ENCODE peak calls at places on chromosomes 11 and 22, in five cellular contexts. C is transverse colon, P is adrenal gland, X is GM12891, R is prostate gland. Y is an unnamed sample.

GRCh38 chr11:36191941-36192340 is 97.3 kb downstream of the COMMD9 start:
- DNase-seq in P (no peak), X (no peak), C (no peak), R (no peak), Y (no peak)

GRCh38 chr11:118194835-118195627 is 18.6 kb upstream of the SCN2B start:
- DNase-seq in R (peak), C (peak), X (no peak), P (peak), Y (peak)

GRCh38 chr11:96314326-96315050 is 28.5 kb downstream of the MAML2 start:
- DNase-seq in C (peak), P (peak), X (no peak), R (no peak), Y (no peak)

GRCh38 chr11:44609028-44609782 is 43.7 kb downstream of the CD82 start:
- DNase-seq in X (no peak), R (no peak), C (peak), P (no peak), Y (no peak)

GRCh38 chr11:103529217-103529684 is 420.0 kb downstream of the DYNC2H1 start:
- DNase-seq in R (no peak), P (peak), X (no peak), C (no peak), Y (peak)

GRCh38 chr11:73170140-73170539 is 28.0 kb upstream of the FCHSD2 start:
- DNase-seq in X (no peak), P (no peak), R (no peak), C (no peak), Y (no peak)

GRCh38 chr11:89405629-89406028 is 85.5 kb downstream of the NOX4 start:
- DNase-seq in R (no peak), X (no peak), C (no peak), P (no peak), Y (no peak)

GRCh38 chr22:36383110-36383581 is 4.6 kb downstream of the MYH9 start:
- DNase-seq in X (peak), C (peak), R (no peak), P (peak), Y (no peak)

GRCh38 chr11:45704133-45704532 is 38.7 kb upstream of the CHST1 start:
- DNase-seq in R (no peak), P (no peak), X (no peak), C (no peak), Y (no peak)

GRCh38 chr22:17980638-17981051 is 43.7 kb downstream of the MICAL3 start:
- DNase-seq in X (peak), R (peak), P (peak), C (peak), Y (no peak)

GRCh38 chr11:2314525-2315394 is 12.9 kb downstream of the TSPAN32 start:
- DNase-seq in C (peak), R (peak), P (peak), X (no peak), Y (peak)

GRCh38 chr11:86291466-86292262 is 10.4 kb upstream of the HIKESHI start:
- DNase-seq in P (peak), X (peak), C (peak), R (peak), Y (peak)

GRCh38 chr11:59753650-59754493 is 1.3 kb upstream of the STX3 start:
- DNase-seq in R (peak), P (peak), C (peak), X (peak), Y (peak)

GRCh38 chr11:115505165-115505564 is 950 bp upstream of the CADM1 start:
- DNase-seq in X (no peak), C (no peak), P (no peak), R (peak), Y (no peak)

GRCh38 chr11:125108469-125108868 is 3.0 kb downstream of the TMEM218 start:
- DNase-seq in P (no peak), X (no peak), R (no peak), C (no peak), Y (no peak)

GRCh38 chr11:94897330-94897768 is 76.0 kb downstream of the CWC15 start:
- DNase-seq in X (no peak), P (peak), C (peak), R (peak), Y (no peak)

GRCh38 chr11:9859491-9860305 is 195.8 kb downstream of the SWAP70 start:
- DNase-seq in C (no peak), R (no peak), X (no peak), P (no peak), Y (no peak)

GRCh38 chr11:128095459-128096096 is 491.8 kb downstream of the ETS1 start:
- DNase-seq in X (no peak), R (no peak), C (no peak), P (no peak), Y (peak)

GRCh38 chr11:118010738-118011461 is 24.7 kb downstream of the IL10RA start:
- DNase-seq in P (peak), X (peak), C (peak), R (no peak), Y (no peak)

GRCh38 chr11:95925011-95925410 is 1.1 kb upstream of the MTMR2 start:
- DNase-seq in R (no peak), P (no peak), X (no peak), C (no peak), Y (no peak)

GRCh38 chr11:128291835-128292234 is 295.5 kb downstream of the ETS1 start:
- DNase-seq in C (peak), X (no peak), P (no peak), R (no peak), Y (no peak)

GRCh38 chr11:27249208-27249509 is 113.9 kb downstream of the CCDC34 start:
- DNase-seq in P (no peak), C (no peak), R (no peak), X (no peak), Y (no peak)

GRCh38 chr11:106012744-106013143 is 9.3 kb downstream of the MSANTD4 start:
- DNase-seq in X (no peak), C (no peak), R (no peak), P (no peak), Y (no peak)

DNA sequence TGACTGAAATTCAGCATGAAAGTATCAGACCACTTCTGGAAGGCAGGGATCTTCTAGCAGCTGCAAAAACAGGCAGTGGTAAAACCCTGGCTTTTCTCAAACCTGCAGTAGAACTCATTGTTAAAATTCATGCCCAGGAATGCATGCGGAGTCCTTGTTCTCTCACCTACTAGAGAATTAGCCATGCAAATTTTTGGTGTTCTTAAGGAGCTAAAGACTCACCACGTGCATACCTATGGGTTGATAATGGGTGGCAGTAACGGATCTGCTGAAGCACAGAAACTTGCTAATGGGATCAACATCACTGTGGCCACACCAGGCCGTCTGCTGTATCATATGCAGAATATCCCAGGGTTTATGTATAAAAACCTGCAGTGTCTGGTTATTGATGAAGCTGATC is 19.1 kb downstream of the ZBTB44 start:
- DNase-seq in X (no peak), R (no peak), C (no peak), P (no peak), Y (no peak)
- TF ChIP-seq POLR2A in X (no peak), R (no peak), C (no peak), P (no peak), Y (no peak)

DNA sequence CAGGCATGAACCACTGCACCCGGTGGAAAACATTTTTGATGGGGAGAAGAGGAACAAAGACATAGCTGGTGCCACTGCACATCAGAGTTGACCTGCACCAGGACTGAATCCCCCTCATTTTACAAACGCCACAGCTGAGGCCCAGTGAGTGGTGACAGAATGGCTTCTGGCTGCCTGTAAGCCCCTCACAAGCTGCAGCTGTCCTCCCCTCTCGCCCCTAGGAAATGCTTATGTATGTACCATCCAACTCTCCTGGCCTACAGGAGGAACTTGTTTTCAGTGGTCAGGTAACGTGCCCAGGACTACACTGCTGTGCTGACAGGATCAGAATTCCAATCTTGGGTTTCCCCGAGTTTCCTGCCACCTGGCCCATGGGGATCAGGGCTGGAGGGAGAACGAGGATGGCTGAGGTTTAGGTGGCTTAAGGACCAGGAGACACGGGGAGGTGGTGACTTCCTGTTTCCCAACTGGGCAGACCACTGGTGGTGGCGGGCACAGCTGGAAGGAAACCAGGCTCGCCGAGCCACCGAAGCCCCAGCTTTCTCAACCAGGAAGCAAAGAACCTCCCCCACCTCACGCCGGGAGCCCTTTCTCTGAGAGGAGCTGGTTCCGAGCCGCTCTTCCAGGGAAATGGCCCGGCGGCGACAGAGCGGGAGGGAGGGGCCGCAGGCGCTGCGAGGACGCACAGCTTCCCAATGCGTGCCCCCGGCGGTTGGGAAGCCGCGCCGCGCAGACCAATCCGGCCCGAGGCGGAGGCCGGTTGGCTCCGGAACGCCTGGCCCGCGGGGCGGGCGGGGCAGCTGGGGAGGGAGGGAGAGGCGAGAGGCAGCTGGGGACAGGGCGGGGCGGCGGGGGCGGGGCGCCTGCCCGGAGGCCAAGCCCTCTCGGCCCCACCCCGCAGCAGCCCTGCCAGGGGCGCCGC is 1.0 kb upstream of the LRFN4 start:
- DNase-seq in C (peak), X (peak), R (peak), P (peak), Y (peak)
- TF ChIP-seq POLR2A in C (peak), X (peak), R (peak), P (peak), Y (peak)

DNA sequence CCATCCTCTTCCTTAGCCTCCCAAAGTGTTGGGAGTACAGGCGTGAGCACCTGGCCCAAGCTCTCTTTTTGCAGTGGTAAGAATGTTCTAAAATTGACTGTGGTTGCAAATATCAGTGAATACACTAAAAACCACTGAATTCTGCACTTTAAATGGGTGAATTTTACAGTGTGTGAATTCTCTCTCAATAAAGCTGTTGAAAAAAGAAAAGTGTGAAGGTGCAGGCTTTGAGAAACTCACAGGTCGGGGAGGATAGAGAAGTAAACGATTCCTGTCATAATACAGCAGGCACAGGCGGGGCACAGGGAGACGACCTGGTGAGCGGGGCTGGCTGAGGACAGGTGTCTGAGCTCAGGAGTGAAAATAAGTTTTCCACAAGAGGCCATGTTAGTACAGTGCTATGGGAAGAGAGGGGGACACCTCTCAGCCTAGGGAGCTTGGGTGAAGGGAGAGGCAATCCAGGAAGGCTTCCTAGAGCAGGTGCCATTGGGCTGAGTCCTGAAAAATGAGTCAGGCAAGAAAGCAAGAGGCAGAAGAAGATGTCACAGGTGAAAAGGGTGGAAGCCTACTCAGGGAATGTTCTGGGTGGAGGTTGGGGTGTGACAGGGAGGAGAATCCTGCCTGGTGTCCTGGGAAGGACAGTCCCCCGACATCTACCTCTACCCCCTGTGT is 26.1 kb downstream of the LIF start:
- DNase-seq in P (no peak), R (no peak), C (no peak), X (no peak), Y (no peak)
- TF ChIP-seq POLR2A in P (no peak), R (no peak), C (no peak), X (no peak), Y (no peak)

GRCh38 chr11:11265320-11265719 is 87.7 kb downstream of the CSNK2A3 start:
- DNase-seq in X (no peak), C (no peak), R (no peak), P (no peak), Y (no peak)

GRCh38 chr11:11268706-11269105 is 84.3 kb downstream of the CSNK2A3 start:
- DNase-seq in C (no peak), R (no peak), P (no peak), X (no peak), Y (no peak)

GRCh38 chr11:11268119-11268518 is 84.9 kb downstream of the CSNK2A3 start:
- DNase-seq in X (no peak), C (no peak), P (no peak), R (no peak), Y (no peak)

GRCh38 chr11:11265994-11266606 is 87.0 kb downstream of the CSNK2A3 start:
- DNase-seq in R (peak), C (peak), P (peak), X (peak), Y (peak)

GRCh38 chr11:11267312-11267711 is 85.7 kb downstream of the CSNK2A3 start:
- DNase-seq in C (no peak), X (no peak), R (no peak), P (no peak), Y (no peak)
- TF ChIP-seq POLR2A in C (no peak), X (no peak), R (no peak), P (no peak), Y (no peak)

GRCh38 chr22:41548830-41549211 is 4.6 kb upstream of the POLR3H start:
- DNase-seq in R (no peak), C (no peak), P (no peak), X (no peak), Y (no peak)

GRCh38 chr22:41543854-41544670 is at the start of gene POLR3H:
- DNase-seq in C (peak), P (peak), X (peak), R (peak), Y (peak)

GRCh38 chr22:41542224-41542623 is 2.0 kb downstream of the POLR3H start:
- DNase-seq in C (no peak), R (no peak), X (no peak), P (no peak), Y (no peak)

GRCh38 chr22:41541484-41541883 is 2.8 kb downstream of the POLR3H start:
- DNase-seq in C (no peak), X (no peak), P (no peak), R (no peak), Y (no peak)

DNA sequence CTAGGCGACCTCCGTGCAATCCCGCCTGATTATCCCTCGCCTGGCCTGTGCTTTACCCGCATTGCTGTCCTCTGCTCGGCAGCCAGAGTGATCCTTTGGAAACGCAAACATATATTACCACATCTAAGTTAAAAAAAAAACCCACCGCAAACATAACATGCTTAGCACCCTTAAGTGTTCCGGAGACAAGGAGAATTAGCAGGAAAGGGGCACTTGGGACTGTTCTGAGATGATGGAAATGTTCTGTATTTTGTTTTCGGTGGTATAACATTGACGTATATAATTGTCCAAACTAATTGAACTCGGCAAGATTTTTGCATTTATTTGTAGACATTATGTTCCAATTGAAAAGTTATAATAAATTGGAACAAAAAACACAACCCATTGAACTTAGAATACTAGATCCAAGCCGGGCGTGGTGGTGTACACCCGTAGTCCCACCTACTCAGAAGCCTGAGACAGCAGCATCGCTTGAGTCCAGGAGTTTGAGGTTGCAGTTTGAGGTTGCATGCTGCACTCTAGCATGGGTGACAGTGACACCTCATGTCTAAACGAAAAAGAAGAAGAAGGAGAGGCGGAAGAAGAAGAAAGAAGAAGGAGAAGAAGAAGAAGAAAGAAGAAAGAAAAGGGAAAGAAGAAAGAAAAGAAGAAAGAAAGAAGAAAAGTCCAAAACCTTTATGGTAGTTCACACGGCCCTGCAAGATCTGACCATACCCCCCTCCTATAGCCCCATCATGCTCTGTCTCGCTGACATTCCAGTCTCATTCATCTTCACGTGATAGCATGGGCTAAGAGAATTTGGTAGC is 604 bp upstream of the POLR3H start:
- DNase-seq in P (no peak), R (no peak), C (no peak), X (no peak), Y (no peak)
- TF ChIP-seq POLR2A in P (no peak), R (no peak), C (no peak), X (peak), Y (no peak)

GRCh38 chr11:35084817-35085424 is 54.0 kb upstream of the CD44 start:
- DNase-seq in R (no peak), X (no peak), C (no peak), P (no peak), Y (no peak)

GRCh38 chr11:35083181-35084061 is 55.5 kb upstream of the CD44 start:
- DNase-seq in P (peak), X (peak), C (peak), R (peak), Y (peak)

GRCh38 chr11:35085766-35086165 is 53.2 kb upstream of the CD44 start:
- DNase-seq in C (no peak), R (no peak), X (no peak), P (no peak), Y (no peak)

GRCh38 chr11:35079581-35079980 is 59.4 kb upstream of the CD44 start:
- DNase-seq in P (no peak), R (no peak), C (no peak), X (no peak), Y (no peak)

DNA sequence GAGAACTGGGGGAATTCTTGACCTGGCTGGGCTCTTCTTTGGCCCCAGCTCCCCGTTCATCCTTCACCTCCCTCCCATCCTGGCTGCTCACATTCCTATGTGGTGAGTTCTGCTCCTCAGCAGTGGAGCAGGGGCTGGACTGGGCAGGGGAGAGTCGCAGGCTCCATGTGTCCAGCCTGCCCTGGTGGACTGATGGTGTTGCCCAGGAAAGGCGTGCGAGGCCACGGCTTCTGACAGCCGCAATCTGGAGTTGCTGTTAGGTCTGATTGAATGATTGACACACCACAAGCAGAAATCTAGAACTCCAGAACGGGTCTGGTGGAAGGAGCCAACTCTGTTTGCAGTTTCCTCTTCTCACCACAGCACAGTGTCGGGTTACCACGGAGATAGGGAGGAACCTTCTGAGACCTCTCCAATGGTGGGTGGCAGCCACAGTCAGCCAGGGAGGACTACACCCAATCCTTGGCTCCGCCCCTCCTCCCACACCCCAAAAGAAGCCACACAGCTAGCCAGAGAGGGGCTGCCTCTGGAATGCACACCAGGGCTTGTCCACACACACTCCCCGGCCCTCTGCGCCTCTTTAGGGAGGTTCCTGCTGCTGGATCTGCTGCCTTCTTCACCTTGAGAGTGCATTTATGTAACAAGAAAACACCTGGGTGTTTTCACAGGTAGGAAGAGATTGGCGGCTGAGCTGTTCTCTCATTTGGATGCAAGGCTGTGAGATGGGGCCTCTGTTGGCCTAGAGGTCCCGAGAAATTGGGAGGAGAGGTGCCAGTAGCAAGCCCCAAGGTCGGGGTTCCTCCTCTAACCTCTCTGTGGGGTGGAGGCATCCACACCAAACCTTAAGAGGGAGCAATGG is 56.4 kb upstream of the CD44 start:
- DNase-seq in C (peak), R (no peak), X (peak), P (peak), Y (peak)
- TF ChIP-seq POLR2A in C (no peak), R (no peak), X (peak), P (no peak), Y (peak)

DNA sequence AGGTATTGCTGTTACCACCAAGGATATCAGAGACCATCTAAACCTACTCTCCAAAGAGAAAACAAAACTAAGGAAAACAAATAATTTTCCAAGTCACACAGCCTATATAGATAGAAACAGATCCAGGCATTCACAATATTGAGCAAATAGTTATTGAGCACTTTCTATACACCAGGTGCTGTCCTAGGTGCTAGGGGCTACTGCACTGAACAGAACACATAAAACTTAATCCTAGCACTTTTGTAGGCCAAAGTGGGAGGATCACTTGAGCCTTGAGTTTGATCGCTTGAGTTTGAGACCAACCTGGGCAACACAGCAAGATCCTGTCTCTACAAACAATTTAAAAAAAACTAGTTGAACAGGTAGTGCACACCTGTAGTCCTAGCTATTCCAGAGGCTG is 44.6 kb downstream of the SERGEF start:
- DNase-seq in R (no peak), P (no peak), C (no peak), X (no peak), Y (no peak)
- TF ChIP-seq POLR2A in R (no peak), P (no peak), C (no peak), X (no peak), Y (no peak)